ENCODE peak calls at places on chromosomes 5 and 9, in four cellular contexts. K, G, H and F are unnamed samples.

GRCh38 chr5:115415143-115415491 is 118.7 kb upstream of the CCDC112 start:
- DNase-seq in G (peak), H (no peak), K (no peak), F (no peak)

GRCh38 chr5:147417133-147417813 is 92.6 kb downstream of the DPYSL3 start:
- DNase-seq in H (no peak), K (no peak), G (no peak), F (no peak)

GRCh38 chr5:60776343-60776742 is 67.7 kb downstream of the ELOVL7 start:
- DNase-seq in K (no peak), H (no peak), G (no peak), F (no peak)

GRCh38 chr5:10856646-10857332 is 95.8 kb upstream of the DAP start:
- DNase-seq in H (no peak), G (no peak), K (peak), F (peak)

GRCh38 chr5:148924817-148925216 is 98.4 kb downstream of the ADRB2 start:
- DNase-seq in G (no peak), H (no peak), K (peak), F (no peak)

GRCh38 chr9:93452710-93453046 is 703 bp downstream of the FAM120AOS start:
- DNase-seq in K (no peak), H (no peak), G (no peak), F (no peak)

GRCh38 chr5:134000116-134000515 is 4.7 kb downstream of the VDAC1 start:
- DNase-seq in H (no peak), K (no peak), G (no peak), F (no peak)

GRCh38 chr9:76835571-76836283 is 70.2 kb downstream of the PRUNE2 start:
- DNase-seq in H (no peak), G (no peak), K (no peak), F (no peak)

GRCh38 chr5:168132186-168132585 is 159.3 kb upstream of the WWC1 start:
- DNase-seq in H (no peak), K (no peak), G (no peak), F (no peak)

GRCh38 chr5:73823508-73823925 is 197.5 kb downstream of the ARHGEF28 start:
- DNase-seq in G (no peak), K (no peak), H (no peak), F (no peak)

GRCh38 chr5:83583859-83584258 is 112.3 kb downstream of the VCAN start:
- DNase-seq in K (no peak), G (no peak), H (no peak), F (no peak)

GRCh38 chr5:126594077-126594476 is 942 bp downstream of the ALDH7A1 start:
- DNase-seq in G (no peak), H (no peak), K (no peak), F (peak)

GRCh38 chr5:72991394-72991793 is 35.6 kb downstream of the FCHO2 start:
- DNase-seq in K (no peak), G (no peak), H (no peak), F (no peak)

GRCh38 chr5:141084487-141084989 is 9.9 kb upstream of the PCDHB2 start:
- DNase-seq in G (no peak), H (no peak), K (peak), F (peak)

GRCh38 chr9:127949827-127950512 is 12.3 kb upstream of the DPM2 start:
- DNase-seq in K (no peak), H (no peak), G (no peak), F (no peak)

GRCh38 chr9:101399641-101399965 is 952 bp downstream of the ZNF189 start:
- DNase-seq in H (no peak), G (no peak), K (no peak), F (no peak)

GRCh38 chr9:76810377-76810957 is 46.2 kb downstream of the PCA3 start:
- DNase-seq in H (no peak), G (peak), K (peak), F (peak)

GRCh38 chr5:177495243-177496060 is 2.0 kb downstream of the PDLIM7 start:
- DNase-seq in H (no peak), K (peak), G (no peak), F (peak)

GRCh38 chr9:106830527-106831140 is 32.3 kb upstream of the ZNF462 start:
- DNase-seq in G (no peak), H (no peak), K (no peak), F (no peak)

GRCh38 chr5:148909766-148910165 is 83.4 kb downstream of the ADRB2 start:
- DNase-seq in H (no peak), K (no peak), G (no peak), F (no peak)

GRCh38 chr5:36279054-36279698 is 22.5 kb downstream of the RANBP3L start:
- DNase-seq in G (no peak), H (no peak), K (no peak), F (no peak)

GRCh38 chr5:135016926-135017325 is 17.1 kb downstream of the PITX1 start:
- DNase-seq in H (no peak), K (peak), G (no peak), F (no peak)

GRCh38 chr9:99491408-99492259 is 269.6 kb downstream of the SEC61B start:
- DNase-seq in H (peak), G (no peak), K (no peak), F (no peak)

GRCh38 chr9:29830815-29831214 is 2257.5 kb upstream of the C9orf72 start:
- DNase-seq in G (peak), H (no peak), K (no peak), F (peak)

GRCh38 chr5:17343675-17344074 is 126.2 kb downstream of the BASP1 start:
- DNase-seq in G (peak), H (peak), K (no peak), F (no peak)

GRCh38 chr9:136695435-136695895 is 8.2 kb upstream of the AGPAT2 start:
- DNase-seq in K (no peak), H (no peak), G (peak), F (no peak)

GRCh38 chr9:14141736-14142135 is 172.2 kb downstream of the NFIB start:
- DNase-seq in K (no peak), G (no peak), H (no peak), F (no peak)

GRCh38 chr9:83934569-83935275 is 13.5 kb upstream of the KIF27 start:
- DNase-seq in H (no peak), K (no peak), G (no peak), F (no peak)

GRCh38 chr5:148849461-148849860 is 23.1 kb downstream of the ADRB2 start:
- DNase-seq in K (no peak), H (no peak), G (no peak), F (no peak)

DNA sequence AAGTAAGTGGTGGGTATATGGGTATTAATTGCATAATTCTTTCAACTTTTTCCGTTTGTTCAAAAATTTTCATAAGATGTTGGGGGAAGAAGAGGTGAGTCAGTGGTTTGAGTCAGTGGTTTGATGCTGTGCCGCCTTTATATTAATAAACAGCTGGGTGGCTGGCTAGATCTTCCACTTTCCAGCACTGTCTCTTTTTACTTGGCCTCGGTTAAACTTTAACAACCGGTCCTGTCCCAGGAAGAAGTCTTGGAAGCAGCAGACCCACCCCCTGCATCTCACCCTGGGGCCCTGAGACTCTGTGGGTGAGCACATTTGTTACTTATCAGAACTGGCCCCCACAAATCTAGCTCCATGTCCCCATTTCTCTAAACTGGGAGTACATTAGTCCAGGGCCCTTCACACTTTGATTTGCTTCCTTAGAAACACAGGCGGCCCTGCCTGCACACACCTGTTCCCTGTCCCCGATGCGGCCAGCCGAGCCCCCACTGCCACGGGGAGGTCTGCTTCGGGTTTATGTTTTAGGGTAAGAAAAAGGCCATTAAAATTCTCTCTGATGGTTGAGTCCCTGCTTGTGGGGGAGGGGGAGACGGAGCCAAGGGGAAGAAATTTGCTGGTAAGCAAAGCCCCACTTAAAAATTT is 90.7 kb downstream of the PTCH1 start:
- DNase-seq in K (peak), H (no peak), G (no peak), F (no peak)
- H2AFZ ChIP-seq in K (peak), H (peak), G (no peak), F (peak)

GRCh38 chr9:69173891-69174644 is at the start of gene TJP2:
- DNase-seq in G (no peak), K (peak), H (no peak), F (peak)
- TF ChIP-seq POLR2AphosphoS5 in G (no peak), K (peak), H (peak), F (peak)

DNA sequence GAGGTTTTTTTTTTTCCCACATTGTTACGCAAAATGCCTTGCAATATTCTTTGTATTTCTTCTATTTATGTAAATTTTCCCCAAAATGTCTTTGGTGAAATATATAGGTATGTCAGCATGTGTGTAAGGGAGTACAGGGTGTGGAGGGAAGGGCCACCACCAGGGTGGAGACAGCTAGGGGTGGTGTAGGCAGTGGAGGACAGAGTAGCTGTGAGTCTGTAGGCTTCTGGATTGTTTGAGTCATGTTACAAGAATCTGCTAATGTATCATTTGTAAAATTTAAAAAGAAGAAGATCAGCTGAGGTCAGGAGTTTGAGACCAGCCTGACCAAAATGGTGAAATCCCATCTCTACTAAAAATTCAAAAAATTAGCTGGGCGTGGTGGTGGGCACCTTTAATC is 175.5 kb downstream of the NXNL2 start:
- DNase-seq in H (no peak), K (no peak), G (no peak), F (no peak)
- TF ChIP-seq CTCF in H (no peak), K (no peak), G (no peak), F (no peak)

GRCh38 chr9:87535817-87536539 is 38.3 kb downstream of the DAPK1 start:
- DNase-seq in H (peak), G (no peak), K (no peak), F (no peak)
- H2AFZ ChIP-seq in H (peak), G (no peak), K (no peak), F (no peak)

GRCh38 chr5:122507581-122507980 is 195.5 kb downstream of the SNCAIP start:
- DNase-seq in K (no peak), G (peak), H (no peak), F (no peak)

GRCh38 chr5:122507045-122507444 is 195.0 kb downstream of the SNCAIP start:
- DNase-seq in G (no peak), K (no peak), H (no peak), F (no peak)

DNA sequence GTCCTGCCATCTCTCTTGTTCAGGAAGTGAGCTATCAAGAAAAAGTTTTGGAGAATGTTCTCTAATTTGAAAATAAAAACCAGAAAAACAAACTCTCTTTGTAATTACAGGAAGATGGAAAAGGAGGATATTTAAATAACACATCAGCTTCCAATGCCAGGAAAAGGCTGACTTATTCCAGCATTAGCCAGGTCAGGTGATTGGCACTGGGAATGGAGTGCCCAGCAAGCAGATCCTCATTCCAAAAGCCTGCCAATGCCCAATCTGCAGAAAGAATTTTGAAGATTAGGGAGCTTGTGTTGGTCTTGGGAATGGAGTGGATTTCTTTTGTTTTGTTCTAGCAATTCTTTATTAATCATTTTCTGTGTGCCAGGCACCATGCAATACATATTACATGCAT is 196.6 kb downstream of the SNCAIP start:
- DNase-seq in G (no peak), H (no peak), K (no peak), F (no peak)
- TF ChIP-seq POLR2AphosphoS5 in G (no peak), H (no peak), K (no peak), F (no peak)

DNA sequence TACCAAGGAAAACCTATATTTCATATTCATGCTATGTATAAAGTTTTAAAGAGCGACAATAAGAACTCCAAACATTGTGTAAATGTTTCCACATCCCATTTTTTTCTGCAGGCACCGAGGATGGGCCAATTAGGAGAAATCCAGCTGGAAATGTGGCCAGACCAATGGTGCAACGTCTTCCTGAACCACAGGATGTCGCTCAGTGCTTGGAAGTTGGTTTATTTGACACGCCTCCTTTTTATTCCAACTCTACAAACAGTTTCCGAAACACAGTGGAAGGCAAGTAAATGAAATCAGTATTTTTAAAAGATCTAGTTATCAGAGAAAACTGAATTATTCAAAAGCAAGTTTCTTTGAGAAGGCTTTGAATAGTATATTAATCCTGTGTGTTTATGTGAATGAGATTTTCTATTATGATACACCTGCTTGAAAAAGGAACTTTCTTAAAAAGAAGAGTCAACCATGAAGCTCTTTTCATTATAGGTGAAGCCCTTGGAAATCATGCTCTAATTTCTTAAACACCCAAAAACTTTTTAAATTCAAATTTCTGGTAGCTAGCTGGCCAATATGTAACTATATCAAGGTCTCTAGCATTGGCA is 9.1 kb downstream of the TYRP1 start:
- DNase-seq in K (no peak), G (peak), H (no peak), F (peak)
- TF ChIP-seq CTCF in K (peak), G (peak), H (no peak), F (peak)

DNA sequence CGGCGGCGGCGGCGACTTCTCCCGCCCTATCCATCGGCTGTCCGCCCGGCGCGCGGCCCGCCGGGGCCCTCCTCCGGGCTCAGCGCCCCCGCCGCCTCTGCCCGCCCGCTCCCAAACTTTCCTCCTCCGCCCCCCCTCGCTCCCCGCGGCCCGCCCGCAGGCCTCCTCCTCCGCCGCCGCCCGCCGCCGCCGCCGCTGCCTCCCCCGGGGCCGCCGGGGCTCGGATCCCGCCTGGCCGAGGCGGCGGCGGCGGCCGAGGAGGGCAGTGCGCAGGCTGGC is 460 bp upstream of the PBX3 start:
- DNase-seq in K (no peak), G (no peak), H (no peak), F (no peak)
- H2AFZ ChIP-seq in K (no peak), G (no peak), H (no peak), F (no peak)

DNA sequence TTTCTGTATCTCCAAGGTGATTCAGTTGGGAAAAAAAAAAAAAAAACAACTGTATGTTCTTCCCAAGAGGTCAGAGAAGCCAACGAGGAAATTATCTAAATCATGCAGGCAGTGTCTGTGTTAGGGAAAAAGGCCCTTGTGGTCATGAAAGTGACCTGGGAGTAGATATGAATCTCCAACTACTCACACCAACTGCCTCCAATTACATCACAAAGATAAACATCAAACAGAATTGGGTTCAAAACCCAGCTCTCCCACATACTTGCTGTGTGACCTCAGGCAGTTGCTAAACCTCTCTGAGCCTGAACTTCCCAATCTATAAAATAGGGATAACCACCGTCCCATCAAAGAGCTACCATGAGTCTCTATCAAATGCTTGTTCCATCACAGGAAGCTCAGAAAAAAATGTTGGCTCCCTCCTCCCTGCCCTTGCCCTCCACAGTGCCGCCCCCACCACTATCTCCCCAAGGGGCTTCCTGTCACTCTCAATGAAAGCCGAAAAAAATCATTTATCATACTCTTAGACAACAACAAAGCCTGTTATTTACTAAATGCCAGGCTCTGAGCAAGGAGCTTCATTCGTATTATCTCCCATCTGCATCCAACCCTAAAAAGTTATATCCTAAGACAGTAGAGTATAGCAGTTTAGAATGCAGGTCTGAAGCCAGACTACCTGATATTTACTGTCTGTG is 42.9 kb downstream of the CDK5RAP2 start:
- DNase-seq in K (no peak), H (no peak), G (no peak), F (no peak)
- TF ChIP-seq POLR2AphosphoS5 in K (no peak), H (no peak), G (no peak), F (no peak)

DNA sequence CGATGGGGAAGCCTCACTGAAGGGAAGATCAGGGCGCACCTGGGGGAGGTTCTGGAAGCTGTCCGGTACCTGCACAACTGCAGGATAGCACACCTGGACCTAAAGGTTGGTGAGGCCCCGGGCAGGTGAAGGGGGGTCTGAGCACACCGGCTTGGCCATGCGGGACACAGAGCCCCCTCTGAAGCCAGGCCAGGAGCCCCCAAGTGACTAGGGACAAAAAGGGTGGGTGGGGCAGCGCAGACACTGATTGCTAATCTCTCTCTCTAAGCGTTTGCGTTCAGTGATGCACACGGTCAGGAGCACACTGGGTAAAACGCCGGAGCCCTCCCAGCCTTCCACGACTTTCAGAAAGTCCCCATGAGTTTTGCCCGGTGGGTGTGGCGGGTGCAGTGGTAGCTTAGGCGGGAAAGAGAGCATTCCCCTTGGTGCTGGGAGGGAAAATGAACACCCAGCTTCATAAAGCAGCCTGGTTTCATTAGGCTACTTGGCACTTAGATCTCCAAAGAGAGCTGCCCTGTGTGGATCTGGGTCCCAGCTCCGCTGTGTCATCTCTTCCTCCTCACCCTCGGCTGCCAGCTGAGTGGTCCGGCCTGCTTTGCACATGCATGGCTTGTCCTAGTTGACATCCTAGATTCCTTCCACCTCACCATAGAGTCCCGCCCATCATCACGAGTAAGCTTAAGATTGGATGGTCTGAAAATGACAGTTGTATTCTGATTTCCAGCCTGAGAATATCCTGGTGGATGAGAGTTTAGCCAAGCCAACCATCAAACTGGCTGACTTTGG is 74.2 kb upstream of the OTULINL start:
- DNase-seq in K (no peak), H (no peak), G (no peak), F (no peak)
- TF ChIP-seq CTCF in K (no peak), H (no peak), G (no peak), F (no peak)

DNA sequence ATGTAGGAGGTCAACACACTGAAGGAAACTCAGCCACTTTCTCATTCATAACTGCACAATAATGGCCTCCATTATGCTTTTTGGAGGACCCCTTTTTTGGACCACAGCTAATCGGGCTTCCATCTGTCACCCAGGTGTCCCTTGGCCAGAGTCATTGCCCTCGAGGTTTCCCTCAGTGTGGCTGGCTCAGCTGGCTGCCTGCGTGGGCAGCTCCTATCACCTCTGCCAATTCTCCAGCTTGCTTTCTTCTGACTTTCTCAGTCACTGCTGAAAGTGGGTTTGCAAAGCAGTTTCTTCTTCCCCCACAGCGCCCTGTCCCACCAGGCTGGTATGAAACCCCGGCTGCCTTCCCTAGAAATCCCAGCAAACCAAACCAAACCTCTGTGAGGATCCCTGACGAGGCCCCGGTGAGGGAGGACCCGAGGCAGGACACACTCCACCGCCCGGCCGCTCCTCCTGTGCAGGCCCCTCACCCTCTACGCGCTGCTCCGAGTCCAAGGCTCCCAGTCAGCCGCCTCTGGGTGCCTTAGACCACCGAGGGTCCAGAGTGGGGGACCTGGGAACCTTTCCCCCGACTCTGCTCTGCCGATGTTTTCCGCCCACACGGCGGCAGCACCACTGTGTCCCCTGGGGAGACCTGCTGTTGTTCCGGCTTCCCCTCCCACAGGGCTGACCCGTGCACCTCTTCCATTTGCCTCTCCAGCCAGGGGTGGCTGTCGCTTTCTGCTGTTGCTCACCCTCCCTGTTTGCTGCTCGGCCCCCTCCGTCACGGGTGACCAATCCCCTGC is 109.5 kb downstream of the TENT4A start:
- DNase-seq in H (no peak), K (no peak), G (no peak), F (peak)
- H2AFZ ChIP-seq in H (no peak), K (no peak), G (no peak), F (peak)